ENCODE peak calls at places on chromosomes 1 and 21, in four cellular contexts. E is COR-L47, X is endodermal cell, U is AG20443. T is an unnamed sample.

GRCh38 chr1:14392887-14393365 is 205.6 kb upstream of the KAZN start:
- DNase-seq in E (no peak), X (no peak), U (no peak), T (no peak)

GRCh38 chr21:45405819-45406762 is 1.1 kb downstream of the COL18A1 start:
- DNase-seq in E (no peak), X (peak), U (peak), T (peak)

GRCh38 chr1:164524810-164525209 is 34.2 kb upstream of the PBX1 start:
- DNase-seq in E (no peak), X (no peak), U (no peak), T (no peak)

GRCh38 chr1:77473690-77474089 is 191.9 kb downstream of the AK5 start:
- DNase-seq in E (no peak), X (no peak), U (peak), T (peak)

GRCh38 chr1:219439376-219439775 is 173.5 kb downstream of the ZC3H11B start:
- DNase-seq in E (no peak), X (no peak), U (no peak), T (no peak)

GRCh38 chr1:3306583-3307285 is 147.7 kb upstream of the ARHGEF16 start:
- DNase-seq in E (no peak), X (no peak), U (no peak), T (peak)

GRCh38 chr1:209485167-209485566 is 98.3 kb upstream of the CAMK1G start:
- DNase-seq in E (peak), X (no peak), U (no peak), T (peak)

GRCh38 chr1:172132836-172133235 is 287.6 kb upstream of the C1orf105 start:
- DNase-seq in E (no peak), X (no peak), U (no peak), T (no peak)

GRCh38 chr1:6207921-6208320 is 2.0 kb downstream of the RNF207 start:
- DNase-seq in E (no peak), X (no peak), U (no peak), T (no peak)

GRCh38 chr1:167763525-167764220 is 41.9 kb downstream of the MPZL1 start:
- DNase-seq in E (no peak), X (no peak), U (no peak), T (no peak)

GRCh38 chr21:17460094-17460493 is 52.7 kb upstream of the CXADR start:
- DNase-seq in E (no peak), X (no peak), U (no peak), T (no peak)

GRCh38 chr21:41970099-41970391 is 16.2 kb upstream of the C2CD2 start:
- DNase-seq in E (no peak), X (peak), U (no peak), T (no peak)

GRCh38 chr1:12040457-12041051 is 21.3 kb downstream of the MIIP start:
- DNase-seq in E (peak), X (no peak), U (peak), T (peak)

GRCh38 chr1:10665930-10666850 is 130.3 kb downstream of the CASZ1 start:
- DNase-seq in E (no peak), X (no peak), U (no peak), T (peak)

GRCh38 chr1:192747942-192748341 is 60.9 kb upstream of the RGS2 start:
- DNase-seq in E (no peak), X (no peak), U (peak), T (no peak)

GRCh38 chr1:24702511-24703293 is 42.5 kb upstream of the CLIC4 start:
- DNase-seq in E (no peak), X (no peak), U (no peak), T (peak)

GRCh38 chr1:45205000-45205909 is 1.1 kb downstream of the ZSWIM5 start:
- DNase-seq in E (no peak), X (peak), U (peak), T (no peak)

GRCh38 chr1:43994794-43995790 is 3.7 kb downstream of the CCDC24 start:
- DNase-seq in E (no peak), X (peak), U (peak), T (no peak)

GRCh38 chr1:161335796-161336195 is 21.6 kb downstream of the SDHC start:
- DNase-seq in E (no peak), X (no peak), U (peak), T (no peak)

GRCh38 chr1:188043536-188044245 is 1214.9 kb downstream of the PLA2G4A start:
- DNase-seq in E (no peak), X (no peak), U (no peak), T (no peak)

GRCh38 chr21:45498646-45499000 is 43.6 kb downstream of the SLC19A1 start:
- DNase-seq in E (no peak), X (no peak), U (no peak), T (no peak)